ENCODE peak calls at places on chromosomes 16 and 17, in five cellular contexts. One of them, this sample, is unnamed.

GRCh38 chr16:1534021-1535020 is 855 bp downstream of the TMEM204 start:
- DNase-seq in HCT116: no peak
- DNase-seq in H1: no peak
- DNase-seq in GM12878: no peak
- DNase-seq in SK-N-SH: no peak
- DNase-seq in this sample: no peak

GRCh38 chr17:82859431-82860403 is 19.9 kb upstream of the ZNF750 start:
- DNase-seq in H1: no peak
- DNase-seq in SK-N-SH: no peak
- DNase-seq in GM12878: peak; percentile 63
- DNase-seq in HCT116: peak; percentile 91
- DNase-seq in this sample: no peak

GRCh38 chr16:90046971-90047713 is 27.9 kb upstream of the DBNDD1 start:
- DNase-seq in HCT116: no peak
- DNase-seq in H1: peak; percentile 88
- DNase-seq in GM12878: no peak
- DNase-seq in SK-N-SH: no peak
- DNase-seq in this sample: no peak

GRCh38 chr16:19994771-19995170 is 78.9 kb downstream of the GPR139 start:
- DNase-seq in HCT116: no peak
- DNase-seq in H1: no peak
- DNase-seq in SK-N-SH: no peak
- DNase-seq in GM12878: no peak
- DNase-seq in this sample: no peak

GRCh38 chr17:41315814-41316430 is 412 bp upstream of the KRTAP17-1 start:
- DNase-seq in H1: no peak
- DNase-seq in HCT116: no peak
- DNase-seq in SK-N-SH: no peak
- DNase-seq in GM12878: no peak
- DNase-seq in this sample: no peak

GRCh38 chr16:87216148-87216823 is 100.9 kb downstream of the C16orf95 start:
- DNase-seq in HCT116: no peak
- DNase-seq in SK-N-SH: no peak
- DNase-seq in H1: no peak
- DNase-seq in GM12878: no peak
- DNase-seq in this sample: no peak

GRCh38 chr16:1261131-1261917 is 5.5 kb downstream of the TPSD1 start:
- DNase-seq in HCT116: no peak
- DNase-seq in SK-N-SH: no peak
- DNase-seq in H1: no peak
- DNase-seq in GM12878: no peak
- DNase-seq in this sample: no peak

GRCh38 chr17:64496786-64497564 is at the start of gene POLG2:
- DNase-seq in H1: peak; percentile 94
- DNase-seq in HCT116: peak; percentile 87
- DNase-seq in GM12878: peak; percentile 75
- DNase-seq in SK-N-SH: peak; percentile 96
- DNase-seq in this sample: peak; percentile 85

GRCh38 chr17:48492401-48493298 is 38.2 kb downstream of the HOXB1 start:
- DNase-seq in SK-N-SH: peak; percentile 81
- DNase-seq in GM12878: no peak
- DNase-seq in HCT116: no peak
- DNase-seq in H1: peak; percentile 79
- DNase-seq in this sample: peak; percentile 86

GRCh38 chr17:40122944-40123810 is 1.4 kb downstream of the MSL1 start:
- DNase-seq in H1: peak; percentile 85
- DNase-seq in SK-N-SH: peak; percentile 83
- DNase-seq in HCT116: no peak
- DNase-seq in GM12878: no peak
- DNase-seq in this sample: peak; percentile 60

GRCh38 chr16:84765606-84766580 is 53.9 kb upstream of the CRISPLD2 start:
- DNase-seq in HCT116: no peak
- DNase-seq in SK-N-SH: no peak
- DNase-seq in H1: no peak
- DNase-seq in GM12878: no peak
- DNase-seq in this sample: no peak

GRCh38 chr16:4749700-4750257 is 15.4 kb downstream of the DNAAF8 start:
- DNase-seq in HCT116: no peak
- DNase-seq in GM12878: no peak
- DNase-seq in H1: no peak
- DNase-seq in SK-N-SH: no peak
- DNase-seq in this sample: no peak

GRCh38 chr17:81302861-81303326 is 7.8 kb upstream of the SLC38A10 start:
- DNase-seq in SK-N-SH: peak; percentile 87
- DNase-seq in GM12878: no peak
- DNase-seq in HCT116: no peak
- DNase-seq in H1: no peak
- DNase-seq in this sample: no peak

GRCh38 chr17:68789203-68789962 is 165.8 kb downstream of the ABCA8 start:
- DNase-seq in H1: no peak
- DNase-seq in HCT116: no peak
- DNase-seq in GM12878: no peak
- DNase-seq in SK-N-SH: no peak
- DNase-seq in this sample: no peak

GRCh38 chr16:14502932-14503741 is 126.9 kb downstream of the PARN start:
- DNase-seq in HCT116: no peak
- DNase-seq in H1: no peak
- DNase-seq in SK-N-SH: no peak
- DNase-seq in GM12878: peak; percentile 79
- DNase-seq in this sample: no peak

GRCh38 chr17:62891659-62892058 is 74.4 kb upstream of the TANC2 start:
- DNase-seq in HCT116: no peak
- DNase-seq in GM12878: no peak
- DNase-seq in H1: no peak
- DNase-seq in SK-N-SH: no peak
- DNase-seq in this sample: no peak

GRCh38 chr17:4449736-4450135 is 16.0 kb downstream of the SPNS3 start:
- DNase-seq in GM12878: no peak
- DNase-seq in SK-N-SH: peak; percentile 37
- DNase-seq in HCT116: no peak
- DNase-seq in H1: no peak
- DNase-seq in this sample: no peak

GRCh38 chr16:55685973-55686372 is 30.2 kb downstream of the SLC6A2 start:
- DNase-seq in HCT116: no peak
- DNase-seq in GM12878: no peak
- DNase-seq in SK-N-SH: no peak
- DNase-seq in H1: no peak
- DNase-seq in this sample: no peak

GRCh38 chr17:19613979-19614378 is 34.6 kb upstream of the ALDH3A2 start:
- DNase-seq in H1: no peak
- DNase-seq in GM12878: no peak
- DNase-seq in HCT116: no peak
- DNase-seq in SK-N-SH: no peak
- DNase-seq in this sample: no peak

GRCh38 chr17:70588003-70588402 is 418.7 kb downstream of the KCNJ2 start:
- DNase-seq in HCT116: no peak
- DNase-seq in GM12878: no peak
- DNase-seq in SK-N-SH: no peak
- DNase-seq in H1: no peak
- DNase-seq in this sample: no peak

DNA sequence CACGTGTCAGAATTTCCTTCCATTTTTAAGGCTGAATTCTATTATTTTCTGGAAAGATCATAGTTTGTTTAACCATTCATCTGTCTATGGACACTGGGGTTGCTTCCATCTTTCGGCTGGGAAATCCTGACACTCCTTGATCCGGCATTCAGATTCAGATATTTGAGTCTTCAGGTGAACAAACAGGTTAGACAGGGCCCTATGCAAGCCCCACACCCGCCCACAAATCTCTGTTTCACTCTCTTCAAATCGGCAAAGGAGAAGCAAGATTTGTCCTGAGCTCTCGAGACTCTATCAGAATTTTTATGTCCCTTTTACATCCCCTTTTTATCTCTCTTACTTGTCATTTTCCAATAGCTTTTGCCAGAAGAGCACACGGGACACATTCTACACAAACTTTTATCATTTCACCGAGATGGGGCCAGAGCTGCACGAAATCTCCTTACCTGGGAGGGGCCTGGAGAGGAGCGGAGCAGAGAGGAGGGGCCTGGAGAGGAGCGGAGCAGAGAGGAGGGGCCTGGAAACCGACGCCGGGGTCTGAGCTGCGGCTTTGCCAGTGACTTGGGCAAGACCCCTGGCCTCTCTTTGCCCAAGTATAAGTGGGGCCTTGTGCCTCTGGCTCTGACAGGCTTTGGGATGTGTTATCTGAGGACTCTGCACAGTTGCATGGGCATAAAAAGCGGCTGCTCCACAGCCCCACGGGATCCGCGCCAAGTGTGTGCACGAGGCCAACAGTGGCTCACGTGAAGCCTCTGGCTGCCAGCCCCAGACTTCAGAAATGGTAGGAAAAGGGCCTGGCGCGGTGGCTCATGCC is 54.3 kb upstream of the RBFOX3 start:
- DNase-seq in H1: peak; percentile 72
- DNase-seq in SK-N-SH: peak; percentile 74
- DNase-seq in HCT116: peak; percentile 29
- DNase-seq in GM12878: no peak
- DNase-seq in this sample: no peak
- TF ChIP-seq JUND in H1: no peak
- TF ChIP-seq JUND in SK-N-SH: no peak
- TF ChIP-seq JUND in HCT116: no peak
- TF ChIP-seq JUND in GM12878: no peak
- TF ChIP-seq JUND in this sample: no peak

GRCh38 chr16:88976359-88977027 is 514 bp downstream of the CBFA2T3 start:
- DNase-seq in SK-N-SH: no peak
- DNase-seq in GM12878: no peak
- DNase-seq in HCT116: no peak
- DNase-seq in H1: no peak
- DNase-seq in this sample: no peak

GRCh38 chr16:88978608-88979346 is 1.8 kb upstream of the CBFA2T3 start:
- DNase-seq in HCT116: no peak
- DNase-seq in H1: no peak
- DNase-seq in GM12878: peak; percentile 47
- DNase-seq in SK-N-SH: no peak
- DNase-seq in this sample: no peak

GRCh38 chr16:88975511-88976061 is 1.4 kb downstream of the CBFA2T3 start:
- DNase-seq in HCT116: no peak
- DNase-seq in SK-N-SH: no peak
- DNase-seq in GM12878: no peak
- DNase-seq in H1: no peak
- DNase-seq in this sample: no peak

GRCh38 chr16:88977845-88978607 is 1.0 kb upstream of the CBFA2T3 start:
- DNase-seq in SK-N-SH: no peak
- DNase-seq in HCT116: no peak
- DNase-seq in GM12878: no peak
- DNase-seq in H1: no peak
- DNase-seq in this sample: no peak

DNA sequence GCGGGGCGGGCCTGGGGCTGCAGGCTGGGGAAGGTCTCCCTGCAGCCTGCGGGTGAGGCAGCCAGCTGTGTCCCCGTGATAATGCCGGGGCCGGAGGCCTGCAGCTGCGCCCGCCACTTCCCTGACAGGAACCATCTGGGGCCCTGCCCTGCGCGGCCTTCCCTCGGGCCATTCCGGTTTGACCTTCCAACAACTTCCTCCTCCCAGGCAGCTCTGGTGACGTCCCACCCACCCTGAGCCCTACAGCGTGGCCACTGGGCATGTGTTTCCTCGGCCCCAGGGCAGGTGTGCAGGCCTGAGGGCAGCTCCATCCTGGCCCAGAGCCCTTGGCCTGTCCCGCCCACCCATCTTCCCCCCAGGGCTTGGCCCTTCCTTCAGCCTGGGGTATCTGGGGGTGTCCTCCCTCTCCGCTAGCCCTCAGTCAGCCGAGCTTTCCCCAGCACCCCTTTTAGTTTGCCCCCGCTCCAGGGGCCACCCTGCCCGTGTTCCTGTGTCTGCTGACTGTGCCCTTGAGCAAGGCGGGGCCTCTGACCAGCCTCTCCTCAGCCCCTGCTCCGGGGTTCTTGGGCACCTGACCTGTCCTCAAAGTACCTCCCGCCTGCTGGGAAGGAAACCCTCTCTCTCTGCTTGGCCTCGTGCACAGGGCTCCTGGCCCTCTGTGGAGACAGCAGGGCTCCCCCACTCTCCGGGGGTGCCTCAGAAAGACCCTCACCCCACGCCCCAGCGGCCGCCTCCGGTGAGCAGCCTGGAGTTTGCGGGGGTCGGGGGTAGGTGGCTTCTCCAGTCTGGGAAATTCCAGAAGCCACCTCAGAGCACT is at the start of gene CBFA2T3:
- DNase-seq in SK-N-SH: no peak
- DNase-seq in H1: no peak
- DNase-seq in HCT116: no peak
- DNase-seq in GM12878: no peak
- DNase-seq in this sample: no peak
- TF ChIP-seq JUND in SK-N-SH: no peak
- TF ChIP-seq JUND in H1: no peak
- TF ChIP-seq JUND in HCT116: no peak
- TF ChIP-seq JUND in GM12878: no peak
- TF ChIP-seq JUND in this sample: no peak

GRCh38 chr16:75000481-75001081 is 1.8 kb downstream of the ZNRF1 start:
- DNase-seq in H1: no peak
- DNase-seq in HCT116: no peak
- DNase-seq in GM12878: no peak
- DNase-seq in SK-N-SH: peak; percentile 61
- DNase-seq in this sample: peak; percentile 30
- TF ChIP-seq JUND in H1: no peak
- TF ChIP-seq JUND in HCT116: no peak
- TF ChIP-seq JUND in GM12878: no peak
- TF ChIP-seq JUND in SK-N-SH: no peak
- TF ChIP-seq JUND in this sample: no peak

GRCh38 chr16:82062645-82063058 is 27.6 kb downstream of the HSD17B2 start:
- DNase-seq in HCT116: no peak
- DNase-seq in H1: no peak
- DNase-seq in SK-N-SH: no peak
- DNase-seq in GM12878: no peak
- DNase-seq in this sample: no peak

GRCh38 chr16:82059161-82059982 is 24.3 kb downstream of the HSD17B2 start:
- DNase-seq in HCT116: no peak
- DNase-seq in H1: no peak
- DNase-seq in SK-N-SH: no peak
- DNase-seq in GM12878: no peak
- DNase-seq in this sample: peak; percentile 61

GRCh38 chr16:82059983-82060421 is 24.9 kb downstream of the HSD17B2 start:
- DNase-seq in H1: no peak
- DNase-seq in HCT116: no peak
- DNase-seq in SK-N-SH: no peak
- DNase-seq in GM12878: no peak
- DNase-seq in this sample: no peak

GRCh38 chr16:82063456-82064082 is 28.5 kb downstream of the HSD17B2 start:
- DNase-seq in HCT116: no peak
- DNase-seq in GM12878: no peak
- DNase-seq in SK-N-SH: no peak
- DNase-seq in H1: no peak
- DNase-seq in this sample: no peak

DNA sequence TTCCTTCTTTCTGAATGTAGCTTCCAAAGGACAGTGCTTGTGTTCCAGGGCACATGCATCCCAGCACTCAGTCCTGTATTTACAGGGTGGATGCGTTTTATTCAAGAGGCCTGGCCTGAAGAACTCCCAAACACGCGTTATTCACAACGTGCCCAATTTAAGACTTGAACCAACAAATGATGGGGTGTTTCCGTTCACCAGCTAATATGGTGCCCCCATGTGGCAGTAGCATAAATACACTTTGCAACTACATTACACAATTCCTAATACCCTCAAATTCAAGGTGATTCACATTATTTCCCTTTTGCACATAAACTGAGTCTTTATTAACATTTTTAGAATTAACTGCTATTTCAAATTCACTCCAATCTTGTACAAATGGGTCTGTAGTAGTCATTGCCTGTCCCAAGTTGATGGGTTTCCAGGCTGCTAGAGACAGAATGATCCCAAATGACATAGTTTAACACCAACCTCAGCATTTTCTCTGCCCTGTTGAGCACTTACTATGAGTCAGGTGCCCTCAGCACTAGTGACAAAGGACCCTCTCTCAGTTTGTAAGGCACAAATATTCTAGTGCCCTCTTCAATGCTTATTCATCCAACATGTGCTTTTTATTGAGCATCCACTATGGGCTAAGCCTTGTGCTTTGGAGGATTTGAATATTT is 26.9 kb downstream of the HSD17B2 start:
- DNase-seq in HCT116: peak; percentile 64
- DNase-seq in GM12878: no peak
- DNase-seq in H1: no peak
- DNase-seq in SK-N-SH: peak; percentile 13
- DNase-seq in this sample: peak; percentile 74
- TF ChIP-seq JUND in HCT116: no peak
- TF ChIP-seq JUND in GM12878: no peak
- TF ChIP-seq JUND in H1: no peak
- TF ChIP-seq JUND in SK-N-SH: no peak
- TF ChIP-seq JUND in this sample: no peak